ENCODE peak calls at places on chromosome 16, in four cellular contexts. W is glutamatergic neuron, L is gastrocnemius medialis, F is NCI-H1048. I is an unnamed sample.
A peak's percentile ranks its signal among the peaks of the same experiment; 100 is the strongest.

GRCh38 chr16:6600167-6600566 is 732.5 kb upstream of the RBFOX1 start:
- DNase-seq in W (no peak), L (no peak), F (no peak), I (peak; percentile 23)

GRCh38 chr16:89343501-89344291 is 126.2 kb downstream of the ZNF778 start:
- DNase-seq in W (no peak), L (no peak), F (no peak), I (peak; percentile 44)

GRCh38 chr16:84941916-84942315 is 69.4 kb downstream of the ZDHHC7 start:
- DNase-seq in W (no peak), L (no peak), F (no peak), I (no peak)

GRCh38 chr16:72282338-72282737 is 110.4 kb upstream of the PMFBP1 start:
- DNase-seq in W (no peak), L (no peak), F (no peak), I (no peak)

GRCh38 chr16:30030841-30031413 is at the start of gene TLCD3B:
- DNase-seq in W (peak; percentile 79), L (no peak), F (no peak), I (no peak)

GRCh38 chr16:58515871-58516767 is 802 bp downstream of the SETD6 start:
- DNase-seq in W (no peak), L (peak; percentile 57), F (no peak), I (no peak)

GRCh38 chr16:14378131-14378551 is 251.9 kb downstream of the PARN start:
- DNase-seq in W (no peak), L (peak; percentile 51), F (no peak), I (no peak)

GRCh38 chr16:87602005-87602790 is at the start of gene JPH3:
- DNase-seq in W (peak; percentile 48), L (no peak), F (no peak), I (no peak)

GRCh38 chr16:49499018-49499785 is 125.6 kb downstream of the C16orf78 start:
- DNase-seq in W (peak; percentile 78), L (no peak), F (no peak), I (peak; percentile 33)

GRCh38 chr16:1158456-1159324 is 5.8 kb downstream of the CACNA1H start:
- DNase-seq in W (peak; percentile 68), L (peak; percentile 39), F (no peak), I (peak; percentile 61)

GRCh38 chr16:5979905-5980550 is 882.4 kb upstream of the EEF2KMT start:
- DNase-seq in W (no peak), L (no peak), F (no peak), I (no peak)

GRCh38 chr16:85722066-85722465 is 28.8 kb downstream of the C16orf74 start:
- DNase-seq in W (no peak), L (peak; percentile 55), F (no peak), I (no peak)

GRCh38 chr16:55367796-55368195 is 43.8 kb downstream of the IRX6 start:
- DNase-seq in W (no peak), L (no peak), F (no peak), I (no peak)

GRCh38 chr16:56542039-56542438 is 22.2 kb upstream of the BBS2 start:
- DNase-seq in W (no peak), L (no peak), F (no peak), I (no peak)

GRCh38 chr16:81553080-81553813 is 108.6 kb downstream of the CMIP start:
- DNase-seq in W (no peak), L (no peak), F (no peak), I (no peak)

GRCh38 chr16:72833969-72834368 is 214.0 kb downstream of the ZFHX3 start:
- DNase-seq in W (no peak), L (no peak), F (no peak), I (no peak)

GRCh38 chr16:9837481-9837880 is 344.7 kb downstream of the GRIN2A start:
- DNase-seq in W (no peak), L (no peak), F (no peak), I (no peak)

GRCh38 chr16:88505405-88506082 is 52.5 kb downstream of the ZFPM1 start:
- DNase-seq in W (peak; percentile 52), L (peak; percentile 25), F (peak; percentile 35), I (no peak)

GRCh38 chr16:88341551-88342290 is 41.0 kb upstream of the ZNF469 start:
- DNase-seq in W (no peak), L (no peak), F (no peak), I (no peak)

GRCh38 chr16:30491744-30492308 is 19.3 kb downstream of the ITGAL start:
- DNase-seq in W (no peak), L (peak; percentile 18), F (no peak), I (no peak)

GRCh38 chr16:1363501-1364041 is 11.8 kb downstream of the GNPTG start:
- DNase-seq in W (peak; percentile 85), L (peak; percentile 68), F (no peak), I (peak; percentile 69)

GRCh38 chr16:88772871-88773811 is 11.9 kb downstream of the PIEZO1 start:
- DNase-seq in W (peak; percentile 82), L (peak; percentile 41), F (no peak), I (peak; percentile 80)

GRCh38 chr16:67207857-67208524 is 9.1 kb downstream of the ELMO3 start:
- DNase-seq in W (no peak), L (peak; percentile 89), F (no peak), I (no peak)

GRCh38 chr16:49545243-49545642 is 171.6 kb downstream of the C16orf78 start:
- DNase-seq in W (no peak), L (no peak), F (no peak), I (peak; percentile 9)

GRCh38 chr16:78570409-78571141 is 471.1 kb downstream of the WWOX start:
- DNase-seq in W (no peak), L (peak; percentile 14), F (no peak), I (no peak)

GRCh38 chr16:75559564-75560372 is 3.7 kb upstream of the TMEM231 start:
- DNase-seq in W (no peak), L (peak; percentile 47), F (no peak), I (no peak)

GRCh38 chr16:1907226-1907849 is 10.9 kb downstream of the HS3ST6 start:
- DNase-seq in W (no peak), L (no peak), F (no peak), I (no peak)

GRCh38 chr16:89308391-89309333 is 91.2 kb downstream of the ZNF778 start:
- DNase-seq in W (peak; percentile 56), L (no peak), F (no peak), I (no peak)

GRCh38 chr16:47779201-47780016 is 318.3 kb downstream of the PHKB start:
- DNase-seq in W (no peak), L (no peak), F (no peak), I (no peak)

GRCh38 chr16:10878644-10879498 is 1.9 kb downstream of the CIITA start:
- DNase-seq in W (peak; percentile 31), L (peak; percentile 38), F (no peak), I (peak; percentile 35)

GRCh38 chr16:49617016-49617569 is 238.8 kb downstream of the ZNF423 start:
- DNase-seq in W (no peak), L (peak; percentile 4), F (no peak), I (no peak)

GRCh38 chr16:16146380-16147315 is 76.6 kb downstream of the ABCC6 start:
- DNase-seq in W (no peak), L (no peak), F (no peak), I (no peak)

GRCh38 chr16:28597692-28598261 is 927 bp upstream of the SULT1A2 start:
- DNase-seq in W (no peak), L (no peak), F (no peak), I (peak; percentile 43)

GRCh38 chr16:17026600-17027242 is 444.0 kb downstream of the XYLT1 start:
- DNase-seq in W (no peak), L (no peak), F (no peak), I (no peak)

I was measured in retina.